ENCODE peak calls at places on chromosomes 16 and 17, in eight cellular contexts. Z is Daoy; H is NCI-H1436 treated with DMSO at 0.1 percent for 48 hours; X is NCI-H1417; E is NCI-H1092 treated with DMSO at 0.1 percent for 48 hours; G is GM13976; A is HCT116; P is activated CD8-positive, alpha-beta memory T cell treated with anti-CD3 and anti-CD28 coated beads, Interleukin-2, amount 50 U/mL, for 48 hours. Y is an unnamed sample.

GRCh38 chr16:27703545-27703944 is 153.6 kb downstream of the KATNIP start:
- DNase-seq in X (no peak), A (no peak), P (no peak), H (no peak), Z (no peak), E (peak; percentile 33), G (no peak), Y (no peak)

GRCh38 chr16:48277158-48277557 is 29.8 kb upstream of the ABCC11 start:
- DNase-seq in A (no peak), Z (no peak), G (no peak), H (no peak), E (no peak), X (no peak), P (no peak), Y (no peak)

GRCh38 chr17:74271902-74272563 is 2.0 kb upstream of the DNAI2 start:
- DNase-seq in Z (peak; percentile 50), E (no peak), A (no peak), H (no peak), P (no peak), G (no peak), X (no peak), Y (no peak)

GRCh38 chr17:50693041-50693682 is 14.6 kb downstream of the ANKRD40 start:
- DNase-seq in A (no peak), X (peak; percentile 34), P (no peak), E (no peak), H (no peak), Z (no peak), G (no peak), Y (no peak)

GRCh38 chr16:50371936-50372595 is 3.3 kb upstream of the BRD7 start:
- DNase-seq in G (no peak), A (no peak), P (peak; percentile 47), E (no peak), H (no peak), Z (no peak), X (no peak), Y (no peak)

GRCh38 chr17:80782536-80783427 is 208.9 kb upstream of the CHMP6 start:
- DNase-seq in E (no peak), A (no peak), H (no peak), X (no peak), G (no peak), Z (no peak), P (no peak), Y (no peak)

GRCh38 chr17:80891096-80892018 is 100.3 kb upstream of the CHMP6 start:
- DNase-seq in Z (peak; percentile 93), A (peak; percentile 96), E (no peak), H (no peak), P (peak; percentile 85), X (no peak), G (peak; percentile 78), Y (peak; percentile 19)

GRCh38 chr17:8253801-8254200 is 4.7 kb downstream of the PFAS start:
- DNase-seq in Z (no peak), A (peak; percentile 13), E (no peak), H (no peak), G (no peak), P (no peak), X (no peak), Y (no peak)

GRCh38 chr17:53387745-53388144 is 435.0 kb upstream of the KIF2B start:
- DNase-seq in G (no peak), P (no peak), E (no peak), X (no peak), H (no peak), A (no peak), Z (no peak), Y (no peak)

GRCh38 chr17:47252209-47252608 is 1.4 kb upstream of the ITGB3 start:
- DNase-seq in G (no peak), A (no peak), Z (no peak), H (no peak), X (no peak), E (no peak), P (no peak), Y (no peak)

GRCh38 chr17:4329838-4330237 is 36.6 kb downstream of the UBE2G1 start:
- DNase-seq in E (no peak), A (peak; percentile 93), Z (peak; percentile 78), P (no peak), H (no peak), G (no peak), X (no peak), Y (no peak)

GRCh38 chr16:89341274-89341673 is 123.8 kb downstream of the ZNF778 start:
- DNase-seq in Z (no peak), X (no peak), E (no peak), G (no peak), P (no peak), H (no peak), A (no peak), Y (no peak)

GRCh38 chr17:64254755-64255154 is 8.3 kb downstream of the TEX2 start:
- DNase-seq in H (no peak), E (no peak), Z (no peak), G (no peak), A (no peak), X (no peak), P (no peak), Y (no peak)

GRCh38 chr17:76500074-76500744 is 1.0 kb downstream of the RHBDF2 start:
- DNase-seq in E (no peak), X (no peak), P (no peak), A (no peak), H (no peak), G (no peak), Z (no peak), Y (no peak)

Y was measured in effector CD8-positive, alpha-beta T cell.